ENCODE peak calls at places on chromosomes 11 and 22, in nine cellular contexts. W, G, T, V, U, C, S, Q and P are unnamed samples.

GRCh38 chr11:2889399-2890273 is 4.1 kb upstream of the CDKN1C start:
- DNase-seq in G (no peak), C (no peak), U (no peak), V (no peak), Q (no peak), S (no peak), W (no peak), T (no peak), P (peak; percentile 35)

GRCh38 chr11:4916581-4916980 is 2.6 kb downstream of the OR51G2 start:
- DNase-seq in S (no peak), W (no peak), V (no peak), U (no peak), Q (no peak), C (no peak), T (no peak), G (no peak), P (no peak)

GRCh38 chr11:59152312-59152967 is 9.8 kb downstream of the FAM111A start:
- DNase-seq in Q (no peak), V (no peak), T (no peak), W (no peak), G (no peak), U (no peak), S (no peak), C (no peak), P (no peak)

GRCh38 chr11:74678591-74679512 is 52.4 kb downstream of the CHRDL2 start:
- DNase-seq in S (no peak), C (peak; percentile 21), Q (peak; percentile 46), U (no peak), G (no peak), V (peak; percentile 19), W (no peak), T (no peak), P (no peak)

GRCh38 chr22:31577711-31578110 is 81.4 kb downstream of the SFI1 start:
- DNase-seq in T (no peak), U (no peak), V (no peak), W (no peak), C (no peak), S (no peak), G (no peak), Q (no peak), P (no peak)

GRCh38 chr11:9735236-9735635 is 71.4 kb downstream of the SWAP70 start:
- DNase-seq in G (no peak), U (no peak), S (no peak), T (no peak), V (no peak), Q (no peak), C (no peak), W (no peak), P (no peak)

GRCh38 chr11:23236846-23237550 is 376.7 kb upstream of the CCDC179 start:
- DNase-seq in T (no peak), G (no peak), C (no peak), Q (no peak), U (no peak), S (no peak), V (no peak), W (no peak), P (no peak)

GRCh38 chr11:76048763-76049162 is 157.5 kb downstream of the WNT11 start:
- DNase-seq in G (no peak), U (no peak), W (no peak), V (no peak), Q (no peak), C (no peak), S (no peak), T (no peak), P (no peak)

GRCh38 chr11:2944953-2945756 is 15.9 kb upstream of the PHLDA2 start:
- DNase-seq in S (peak; percentile 95), U (peak; percentile 97), C (peak; percentile 94), Q (no peak), W (peak; percentile 86), V (peak; percentile 90), G (no peak), T (peak; percentile 84), P (peak; percentile 88)

GRCh38 chr11:86940122-86940777 is 14.9 kb downstream of the FZD4 start:
- DNase-seq in W (peak; percentile 26), Q (peak; percentile 31), U (no peak), S (peak; percentile 85), G (no peak), C (no peak), T (peak; percentile 33), V (peak; percentile 57), P (peak; percentile 72)

DNA sequence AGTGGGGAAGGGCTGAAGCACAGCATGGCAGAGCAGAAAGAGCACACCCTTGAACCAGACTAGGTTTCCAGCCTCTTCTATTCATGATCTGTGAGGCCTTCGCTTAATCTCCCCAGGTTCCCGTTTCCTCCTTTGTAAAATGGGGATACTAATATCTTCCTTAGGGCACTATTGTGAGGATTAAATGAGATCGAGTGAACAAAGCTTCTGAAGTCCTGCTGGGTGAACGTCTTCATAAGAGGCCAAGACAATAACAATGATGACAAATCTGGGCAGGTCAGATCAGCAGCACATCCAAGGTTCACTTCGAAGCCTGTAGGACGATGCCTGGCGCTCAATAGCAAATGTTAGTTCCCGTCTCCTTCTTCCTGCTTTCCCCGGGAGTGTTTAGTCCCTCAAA is 38.6 kb upstream of the ZBED5 start:
- DNase-seq in W (no peak), Q (no peak), C (no peak), G (no peak), T (no peak), S (no peak), U (no peak), V (no peak), P (no peak)
- TF ChIP-seq EP300 in W (no peak), Q (no peak), C (no peak), G (no peak), T (no peak), S (no peak), U (no peak), V (no peak), P (no peak)

GRCh38 chr11:35826949-35827348 is 116.9 kb upstream of the LDLRAD3 start:
- DNase-seq in C (no peak), W (no peak), Q (no peak), U (no peak), V (no peak), G (no peak), T (no peak), S (no peak), P (no peak)
- TF ChIP-seq EP300 in C (no peak), W (no peak), Q (no peak), U (no peak), V (no peak), G (no peak), T (no peak), S (no peak), P (no peak)

DNA sequence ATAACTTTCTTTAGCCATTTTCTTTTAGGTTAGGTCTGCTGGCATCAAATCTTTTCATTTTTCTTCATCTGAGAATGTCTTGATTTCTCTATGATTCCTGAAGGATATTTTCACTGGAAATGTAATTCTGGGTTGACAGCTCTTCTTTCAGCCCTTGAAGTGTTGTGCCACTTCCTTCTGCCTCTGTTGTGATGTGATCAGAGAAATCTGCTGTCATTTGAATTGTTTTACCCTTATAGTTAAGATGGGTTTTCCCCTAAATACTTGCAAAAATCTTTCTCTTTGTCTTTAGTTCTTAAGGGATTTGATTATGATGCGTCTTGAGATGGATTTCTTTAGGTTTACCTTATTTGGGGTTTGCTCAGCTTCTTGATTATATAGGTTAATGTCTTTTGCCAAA is 23.0 kb downstream of the USP47 start:
- DNase-seq in G (no peak), C (no peak), Q (no peak), U (no peak), W (no peak), S (no peak), T (no peak), V (no peak), P (no peak)
- TF ChIP-seq EP300 in G (no peak), C (no peak), Q (no peak), U (no peak), W (no peak), S (no peak), T (no peak), V (no peak), P (no peak)

DNA sequence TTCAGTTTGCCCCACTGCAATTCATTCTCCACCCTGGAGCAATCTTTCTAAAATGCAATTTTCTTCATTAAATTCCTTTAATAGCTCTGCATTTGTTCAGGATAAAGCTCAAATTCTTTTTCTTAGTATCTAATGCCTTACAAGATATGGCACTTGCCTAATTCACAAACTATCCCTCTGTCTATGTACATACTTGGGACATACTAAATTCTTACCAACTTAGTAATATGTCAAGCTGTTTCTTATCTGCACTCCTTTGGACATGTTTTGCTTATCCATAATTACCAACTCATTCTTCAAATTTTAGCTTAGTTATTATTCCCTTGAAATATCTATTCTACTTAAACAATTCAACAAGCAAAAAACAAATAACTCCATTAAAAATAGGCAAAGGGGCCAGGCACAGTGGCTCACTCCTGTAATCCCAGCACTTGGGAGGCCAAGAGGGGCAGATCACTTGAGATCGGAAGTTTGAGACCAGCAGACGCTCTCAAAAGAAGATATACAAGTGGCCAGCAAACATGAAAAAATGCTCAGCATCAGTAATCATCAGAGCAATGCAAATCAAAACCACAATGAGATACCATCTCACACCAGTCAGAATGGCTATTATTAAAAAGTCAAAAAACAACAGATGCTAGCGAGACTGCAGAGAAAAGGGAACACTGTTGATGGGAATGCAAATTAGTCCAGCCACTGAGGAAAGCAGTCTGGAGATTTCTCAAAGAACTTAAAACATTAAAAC is 96.9 kb downstream of the FAM76B start:
- DNase-seq in U (no peak), S (no peak), C (no peak), W (no peak), V (no peak), Q (no peak), T (no peak), G (no peak), P (no peak)
- TF ChIP-seq EP300 in U (no peak), S (no peak), C (no peak), W (no peak), V (no peak), Q (no peak), T (no peak), G (no peak), P (no peak)

DNA sequence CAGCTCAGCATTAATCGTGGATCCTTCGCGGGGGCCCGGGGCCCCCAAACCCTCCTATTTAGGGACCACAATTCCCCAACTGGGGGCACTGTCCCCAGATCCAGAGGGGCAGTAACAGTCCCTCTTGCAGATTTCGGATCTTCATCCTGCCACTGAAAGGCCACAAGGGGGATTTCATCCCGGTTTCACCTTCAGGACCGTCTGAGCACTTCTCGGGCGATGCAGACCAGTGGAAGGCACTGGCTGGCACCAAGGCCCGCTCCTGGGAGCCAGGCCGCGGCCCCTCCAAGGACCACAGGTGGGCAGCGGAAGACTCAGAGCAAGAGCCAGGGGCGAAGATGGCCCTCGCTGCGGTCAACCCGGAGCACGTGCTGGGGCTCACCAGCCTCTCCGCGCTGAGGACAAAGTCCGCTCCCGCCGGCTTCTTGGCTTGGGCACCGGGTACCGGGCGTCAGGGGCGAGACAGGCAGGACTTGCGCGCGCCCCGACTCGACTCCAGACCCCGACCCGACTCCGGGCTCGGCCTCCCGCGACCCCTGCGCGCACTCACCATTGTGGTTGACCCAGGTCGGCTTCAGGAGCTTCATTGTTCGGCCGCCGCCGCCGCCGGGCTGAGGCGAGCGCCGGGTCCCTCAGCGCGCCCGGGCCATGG is 517 bp downstream of the HIRA start:
- DNase-seq in S (no peak), C (no peak), T (no peak), U (no peak), G (peak; percentile 11), W (peak; percentile 79), Q (peak; percentile 83), V (peak; percentile 65), P (peak; percentile 56)
- TF ChIP-seq EP300 in S (no peak), C (no peak), T (no peak), U (no peak), G (no peak), W (no peak), Q (no peak), V (no peak), P (no peak)

GRCh38 chr11:117824571-117825537 is at the start of gene FXYD2:
- DNase-seq in W (peak; percentile 36), C (peak; percentile 81), U (no peak), G (no peak), T (no peak), V (peak; percentile 27), Q (no peak), S (peak; percentile 87), P (peak; percentile 77)
- TF ChIP-seq EP300 in W (no peak), C (no peak), U (no peak), G (no peak), T (no peak), V (no peak), Q (no peak), S (no peak), P (no peak)